ENCODE peak calls at places on chromosomes 5 and 9, in eight cellular contexts. Y, Z, T, F, C, L, R and E are unnamed samples.
A peak's percentile ranks its signal among the peaks of the same experiment; 100 is the strongest.

GRCh38 chr5:117486879-117487391 is 912.3 kb upstream of the SEMA6A start:
- DNase-seq in Y (no peak), Z (no peak), T (no peak), F (no peak), C (no peak), L (no peak), R (no peak), E (no peak)

GRCh38 chr9:3397726-3398125 is 128.1 kb downstream of the RFX3 start:
- DNase-seq in Y (no peak), Z (no peak), T (no peak), F (no peak), C (no peak), L (no peak), R (no peak), E (no peak)

GRCh38 chr9:81789751-81790150 is 100.4 kb upstream of the TLE1 start:
- DNase-seq in Y (no peak), Z (no peak), T (peak; percentile 76), F (no peak), C (no peak), L (no peak), R (no peak), E (no peak)

GRCh38 chr9:70406446-70406862 is 8.0 kb downstream of the KLF9 start:
- DNase-seq in Y (peak; percentile 51), Z (no peak), T (peak; percentile 70), F (no peak), C (peak; percentile 56), L (no peak), R (peak; percentile 19), E (no peak)

GRCh38 chr5:150116667-150117395 is 30.5 kb upstream of the CSF1R start:
- DNase-seq in Y (no peak), Z (no peak), T (no peak), F (no peak), C (no peak), L (no peak), R (no peak), E (no peak)

GRCh38 chr5:14793851-14794250 is 77.7 kb downstream of the ANKH start:
- DNase-seq in Y (no peak), Z (no peak), T (no peak), F (no peak), C (no peak), L (no peak), R (no peak), E (no peak)

GRCh38 chr5:170393958-170394357 is 4.8 kb upstream of the KCNMB1 start:
- DNase-seq in Y (no peak), Z (no peak), T (no peak), F (no peak), C (no peak), L (no peak), R (no peak), E (no peak)

GRCh38 chr5:138469540-138470321 is 4.5 kb downstream of the EGR1 start:
- DNase-seq in Y (peak; percentile 75), Z (no peak), T (peak; percentile 91), F (no peak), C (peak; percentile 59), L (peak; percentile 24), R (no peak), E (no peak)

GRCh38 chr5:1448511-1449011 is 3.3 kb upstream of the SLC6A3 start:
- DNase-seq in Y (no peak), Z (no peak), T (no peak), F (no peak), C (no peak), L (no peak), R (no peak), E (peak; percentile 40)

GRCh38 chr5:37190592-37190991 is 58.6 kb downstream of the CPLANE1 start:
- DNase-seq in Y (no peak), Z (no peak), T (no peak), F (no peak), C (no peak), L (no peak), R (no peak), E (no peak)

GRCh38 chr9:72187296-72187695 is 38.1 kb downstream of the GDA start:
- DNase-seq in Y (no peak), Z (no peak), T (no peak), F (no peak), C (no peak), L (no peak), R (no peak), E (no peak)

GRCh38 chr9:31119882-31120481 is 1264.5 kb upstream of the ACO1 start:
- DNase-seq in Y (no peak), Z (no peak), T (peak; percentile 11), F (no peak), C (peak; percentile 47), L (peak; percentile 18), R (no peak), E (peak; percentile 9)

GRCh38 chr5:66356011-66356565 is 212.0 kb downstream of the SREK1 start:
- DNase-seq in Y (peak; percentile 56), Z (no peak), T (peak; percentile 21), F (no peak), C (no peak), L (no peak), R (no peak), E (no peak)

GRCh38 chr5:138077064-138077696 is 6.7 kb upstream of the WNT8A start:
- DNase-seq in Y (peak; percentile 53), Z (no peak), T (peak; percentile 23), F (peak; percentile 37), C (peak; percentile 68), L (peak; percentile 57), R (peak; percentile 22), E (peak; percentile 35)

GRCh38 chr9:6106576-6107339 is 91.3 kb upstream of the RANBP6 start:
- DNase-seq in Y (no peak), Z (no peak), T (no peak), F (no peak), C (peak; percentile 5), L (no peak), R (peak; percentile 9), E (peak; percentile 34)

GRCh38 chr5:150404991-150405816 is 7.5 kb downstream of the CD74 start:
- DNase-seq in Y (no peak), Z (no peak), T (no peak), F (no peak), C (no peak), L (no peak), R (no peak), E (no peak)

GRCh38 chr5:137470111-137470920 is 28.8 kb downstream of the SPOCK1 start:
- DNase-seq in Y (peak; percentile 72), Z (no peak), T (peak; percentile 99), F (peak; percentile 20), C (peak; percentile 96), L (no peak), R (no peak), E (peak; percentile 97)

GRCh38 chr9:117552811-117553210 is 138.0 kb upstream of the ASTN2 start:
- DNase-seq in Y (no peak), Z (no peak), T (no peak), F (no peak), C (no peak), L (no peak), R (no peak), E (no peak)

GRCh38 chr5:38423536-38424178 is 132.8 kb downstream of the LIFR start:
- DNase-seq in Y (no peak), Z (no peak), T (no peak), F (peak; percentile 62), C (no peak), L (no peak), R (no peak), E (no peak)

GRCh38 chr9:107933042-107933441 is 443.5 kb upstream of the KLF4 start:
- DNase-seq in Y (no peak), Z (no peak), T (no peak), F (no peak), C (no peak), L (no peak), R (no peak), E (peak; percentile 73)